ENCODE peak calls at places on chromosomes 6 and 20, in ten cellular contexts. G is GM13977; I is HFFc6; Q is adrenal gland; F is chondrocyte; C is CD8-positive, alpha-beta T cell; H is astrocyte of the spinal cord; Z is breast epithelium; V is AG04450; O is nephron progenitor cell. S is an unnamed sample.

GRCh38 chr20:58892932-58893224 is 40.4 kb downstream of the GNAS start:
- DNase-seq in F (no peak), G (peak), H (no peak), C (no peak), I (no peak), Z (no peak), Q (no peak), O (no peak), V (no peak), S (no peak)

GRCh38 chr6:84027340-84028183 is 6.0 kb upstream of the MRAP2 start:
- DNase-seq in G (no peak), F (no peak), C (no peak), Q (peak), V (no peak), Z (no peak), H (peak), I (peak), O (no peak), S (no peak)

GRCh38 chr6:134223761-134224445 is 94.0 kb downstream of the SGK1 start:
- DNase-seq in O (no peak), C (no peak), G (no peak), V (no peak), Q (no peak), H (no peak), F (no peak), I (no peak), Z (no peak), S (no peak)

GRCh38 chr6:169323221-169323620 is 69.6 kb upstream of the THBS2 start:
- DNase-seq in G (no peak), V (no peak), C (no peak), I (no peak), F (no peak), H (no peak), Z (no peak), O (no peak), Q (no peak), S (no peak)

GRCh38 chr6:158010591-158011477 is 29.2 kb downstream of the SYNJ2 start:
- DNase-seq in Z (peak), G (no peak), Q (no peak), F (peak), I (no peak), H (no peak), C (no peak), V (no peak), O (no peak), S (no peak)

GRCh38 chr20:57498425-57499400 is 26.2 kb downstream of the CTCFL start:
- DNase-seq in C (no peak), O (peak), H (peak), Q (no peak), V (no peak), I (peak), F (no peak), G (no peak), Z (no peak), S (no peak)

GRCh38 chr20:6122873-6123649 is at the start of gene FERMT1:
- DNase-seq in Q (peak), V (no peak), H (peak), C (no peak), I (peak), F (no peak), Z (peak), G (peak), O (peak), S (peak)

GRCh38 chr20:24658920-24659660 is 189.7 kb downstream of the SYNDIG1 start:
- DNase-seq in Q (no peak), Z (no peak), V (no peak), H (no peak), F (peak), G (no peak), O (no peak), I (no peak), C (no peak), S (no peak)

GRCh38 chr20:8932192-8933150 is 136.4 kb upstream of the PLCB4 start:
- DNase-seq in C (no peak), F (no peak), G (no peak), Z (no peak), H (peak), Q (no peak), V (no peak), I (peak), O (no peak), S (no peak)

GRCh38 chr6:33761922-33762629 is 15.4 kb upstream of the IP6K3 start:
- DNase-seq in Q (peak), V (no peak), C (no peak), G (peak), I (peak), F (no peak), H (no peak), O (peak), Z (peak), S (peak)

GRCh38 chr6:133646021-133646682 is 242.8 kb upstream of the TCF21 start:
- DNase-seq in G (no peak), Q (no peak), I (peak), F (no peak), H (peak), V (no peak), Z (no peak), O (no peak), C (no peak), S (no peak)

GRCh38 chr6:33080127-33081089 is 4.6 kb downstream of the HLA-DPB1 start:
- DNase-seq in F (no peak), I (peak), Z (no peak), Q (peak), G (no peak), C (no peak), O (peak), V (no peak), H (peak), S (peak)

GRCh38 chr6:7730852-7731251 is 5.0 kb downstream of the BMP6 start:
- DNase-seq in Q (no peak), V (peak), Z (no peak), C (no peak), G (no peak), F (no peak), O (no peak), H (peak), I (peak), S (no peak)

GRCh38 chr20:57435498-57436222 is 44.5 kb downstream of the RBM38 start:
- DNase-seq in O (no peak), C (peak), G (no peak), H (peak), I (no peak), F (no peak), Q (peak), V (no peak), Z (peak), S (no peak)

GRCh38 chr6:151783692-151784091 is 23.8 kb upstream of the ESR1 start:
- DNase-seq in I (no peak), G (no peak), Q (no peak), C (no peak), O (no peak), F (no peak), Z (no peak), V (no peak), H (no peak), S (no peak)

GRCh38 chr6:146297815-146298214 is 245.8 kb upstream of the RAB32 start:
- DNase-seq in V (no peak), I (no peak), F (no peak), Z (no peak), H (no peak), Q (no peak), C (no peak), O (no peak), G (no peak), S (no peak)

GRCh38 chr6:72811971-72812421 is 190.1 kb downstream of the KCNQ5 start:
- DNase-seq in V (no peak), I (peak), C (no peak), Q (no peak), H (peak), G (no peak), Z (no peak), O (no peak), F (no peak), S (no peak)

GRCh38 chr20:57708694-57709673 is 831 bp downstream of the PMEPA1 start:
- DNase-seq in H (no peak), C (no peak), O (peak), G (no peak), I (no peak), F (no peak), V (no peak), Q (peak), Z (no peak), S (no peak)

GRCh38 chr6:121033091-121033490 is 301.2 kb downstream of the TBC1D32 start:
- DNase-seq in C (no peak), Q (no peak), I (no peak), V (no peak), G (no peak), H (no peak), Z (no peak), F (no peak), O (no peak), S (no peak)

GRCh38 chr20:48706710-48707339 is 121.0 kb downstream of the PREX1 start:
- DNase-seq in F (peak), H (no peak), Z (no peak), I (no peak), O (no peak), Q (no peak), G (no peak), C (no peak), V (no peak), S (no peak)

GRCh38 chr20:16095241-16095640 is 478.0 kb downstream of the KIF16B start:
- DNase-seq in I (no peak), Q (no peak), G (no peak), V (no peak), C (no peak), O (no peak), Z (no peak), F (no peak), H (no peak), S (no peak)

GRCh38 chr6:151082079-151082478 is 157.7 kb upstream of the AKAP12 start:
- DNase-seq in V (no peak), Q (no peak), Z (no peak), C (no peak), G (no peak), I (no peak), H (no peak), O (no peak), F (no peak), S (no peak)

GRCh38 chr20:11337361-11338130 is 580.1 kb upstream of the BTBD3 start:
- DNase-seq in F (no peak), O (no peak), Q (no peak), G (no peak), H (peak), I (no peak), V (no peak), Z (no peak), C (no peak), S (no peak)

GRCh38 chr6:147695819-147696218 is 187.3 kb downstream of the SAMD5 start:
- DNase-seq in V (no peak), O (no peak), H (no peak), F (no peak), Q (no peak), I (no peak), G (no peak), C (no peak), Z (no peak), S (no peak)

GRCh38 chr6:79421707-79422484 is 115.3 kb downstream of the LCA5 start:
- DNase-seq in C (no peak), G (no peak), F (no peak), O (no peak), V (peak), Q (peak), H (peak), I (peak), Z (no peak), S (no peak)

GRCh38 chr20:13690948-13691347 is 52.2 kb upstream of the TASP1 start:
- DNase-seq in H (no peak), Q (no peak), O (no peak), F (no peak), V (no peak), Z (no peak), C (no peak), I (no peak), G (no peak), S (no peak)

GRCh38 chr6:136980070-136980469 is 58.0 kb downstream of the SLC35D3 start:
- DNase-seq in O (no peak), G (no peak), F (no peak), Q (no peak), H (no peak), I (no peak), Z (no peak), V (no peak), C (no peak), S (no peak)

GRCh38 chr20:18780731-18781130 is 32.9 kb upstream of the SCP2D1 start:
- DNase-seq in C (no peak), I (no peak), V (no peak), H (no peak), F (no peak), Q (no peak), G (no peak), Z (no peak), O (no peak), S (no peak)

GRCh38 chr20:3237958-3238615 is 903 bp downstream of the SLC4A11 start:
- DNase-seq in Z (no peak), F (no peak), O (peak), C (no peak), V (no peak), H (no peak), Q (no peak), I (no peak), G (no peak), S (no peak)

GRCh38 chr6:89638320-89639195 is at the start of gene LYRM2:
- DNase-seq in V (peak), F (peak), C (peak), I (peak), O (peak), H (peak), G (peak), Z (peak), Q (peak), S (peak)

GRCh38 chr6:166046232-166046631 is 121.4 kb downstream of the TBXT start:
- DNase-seq in Z (no peak), F (no peak), C (no peak), H (peak), O (no peak), V (peak), Q (no peak), I (peak), G (no peak), S (no peak)

GRCh38 chr20:63433756-63434531 is 38.5 kb downstream of the KCNQ2 start:
- DNase-seq in Z (no peak), V (no peak), I (no peak), C (no peak), H (no peak), F (no peak), O (no peak), G (no peak), Q (no peak), S (no peak)

GRCh38 chr20:12098411-12098810 is 180.7 kb downstream of the BTBD3 start:
- DNase-seq in V (no peak), G (no peak), Z (no peak), H (no peak), Q (no peak), F (no peak), C (no peak), I (no peak), O (no peak), S (no peak)

GRCh38 chr6:30884521-30885480 is 482 bp downstream of the DDR1 start:
- DNase-seq in Q (peak), V (no peak), G (peak), Z (peak), C (no peak), F (no peak), I (peak), H (peak), O (peak), S (peak)
- TF ChIP-seq CTCF in Q (no peak), V (no peak), G (no peak), Z (no peak), C (no peak), F (peak), I (no peak), H (peak), O (no peak), S (no peak)

GRCh38 chr6:155287762-155288161 is 23.9 kb downstream of the CLDN20 start:
- DNase-seq in F (no peak), G (no peak), O (no peak), Q (no peak), H (no peak), V (no peak), I (no peak), Z (no peak), C (no peak), S (no peak)
- TF ChIP-seq CTCF in F (no peak), G (no peak), O (no peak), Q (no peak), H (no peak), V (no peak), I (no peak), Z (no peak), C (no peak), S (no peak)

GRCh38 chr6:149268768-149269167 is 48.7 kb upstream of the TAB2 start:
- DNase-seq in I (no peak), F (no peak), V (no peak), C (no peak), G (no peak), O (no peak), Q (no peak), Z (no peak), H (peak), S (no peak)

GRCh38 chr6:149275621-149276020 is 41.9 kb upstream of the TAB2 start:
- DNase-seq in O (no peak), Z (no peak), F (no peak), Q (no peak), H (no peak), V (no peak), G (no peak), C (no peak), I (no peak), S (no peak)

GRCh38 chr6:149277621-149278020 is 39.9 kb upstream of the TAB2 start:
- DNase-seq in C (no peak), H (no peak), V (no peak), Q (no peak), O (no peak), Z (no peak), I (no peak), F (no peak), G (no peak), S (no peak)

GRCh38 chr6:149271348-149272340 is 45.9 kb upstream of the TAB2 start:
- DNase-seq in F (no peak), V (no peak), I (no peak), Q (peak), O (no peak), G (peak), H (peak), Z (no peak), C (peak), S (peak)

GRCh38 chr6:149273318-149273717 is 44.2 kb upstream of the TAB2 start:
- DNase-seq in Z (no peak), V (no peak), Q (peak), F (no peak), O (no peak), G (no peak), I (no peak), H (no peak), C (no peak), S (no peak)
- TF ChIP-seq CTCF in Z (no peak), V (no peak), Q (no peak), F (no peak), O (no peak), G (no peak), I (no peak), H (no peak), C (no peak), S (no peak)

GRCh38 chr6:20404641-20405032 is 3.0 kb downstream of the E2F3 start:
- DNase-seq in C (peak), O (peak), Z (no peak), G (peak), F (no peak), Q (peak), V (no peak), H (peak), I (peak), S (peak)
- TF ChIP-seq CTCF in C (peak), O (peak), Z (no peak), G (peak), F (peak), Q (peak), V (peak), H (peak), I (peak), S (peak)

GRCh38 chr6:10030942-10031537 is 383.8 kb downstream of the TFAP2A start:
- DNase-seq in H (no peak), C (no peak), O (peak), Q (no peak), F (no peak), V (no peak), G (peak), Z (no peak), I (peak), S (peak)
- TF ChIP-seq CTCF in H (no peak), C (no peak), O (peak), Q (peak), F (peak), V (peak), G (peak), Z (peak), I (peak), S (peak)

GRCh38 chr6:16762547-16763477 is 1.6 kb upstream of the ATXN1 start:
- DNase-seq in O (peak), G (peak), V (no peak), C (peak), I (peak), F (no peak), H (peak), Z (peak), Q (peak), S (peak)

GRCh38 chr6:16766043-16766521 is 4.8 kb upstream of the ATXN1 start:
- DNase-seq in I (peak), G (peak), O (no peak), V (no peak), H (peak), C (no peak), F (no peak), Q (no peak), Z (no peak), S (no peak)

GRCh38 chr6:16765235-16765634 is 4.0 kb upstream of the ATXN1 start:
- DNase-seq in O (no peak), F (no peak), Q (no peak), H (no peak), V (no peak), Z (no peak), I (no peak), C (no peak), G (no peak), S (no peak)

GRCh38 chr6:16762265-16762546 is 946 bp upstream of the ATXN1 start:
- DNase-seq in F (no peak), C (no peak), Q (no peak), V (no peak), Z (no peak), G (peak), O (no peak), H (peak), I (peak), S (peak)

GRCh38 chr6:16764188-16764950 is 3.1 kb upstream of the ATXN1 start:
- DNase-seq in F (no peak), V (no peak), H (peak), G (peak), I (peak), Z (no peak), C (no peak), O (no peak), Q (no peak), S (no peak)
- TF ChIP-seq CTCF in F (peak), V (peak), H (peak), G (peak), I (peak), Z (peak), C (peak), O (peak), Q (peak), S (peak)

DNA sequence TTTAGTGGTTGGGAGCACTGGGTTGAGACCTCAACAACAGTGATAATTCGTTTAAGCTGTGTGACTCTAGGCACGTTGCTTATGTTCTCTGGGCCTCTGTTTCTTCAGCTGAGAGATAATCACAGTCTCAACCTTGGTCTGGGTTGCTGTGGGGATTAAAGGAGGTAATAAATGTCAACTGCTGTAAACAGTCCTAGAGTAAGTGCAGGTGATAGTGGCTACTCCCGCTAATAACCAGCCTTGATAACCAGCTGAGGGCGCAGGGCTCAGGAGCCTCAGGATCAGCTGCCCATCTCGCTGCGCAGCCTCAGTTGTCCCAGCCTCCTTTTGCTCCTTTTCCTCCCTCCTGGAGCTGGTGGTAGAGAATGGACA is 58.0 kb downstream of the JARID2 start:
- DNase-seq in G (no peak), H (no peak), Q (no peak), F (no peak), Z (no peak), C (no peak), I (no peak), V (no peak), O (no peak), S (no peak)
- TF ChIP-seq CTCF in G (no peak), H (no peak), Q (no peak), F (no peak), Z (no peak), C (no peak), I (no peak), V (no peak), O (no peak), S (no peak)

GRCh38 chr6:55941713-55942112 is 66.3 kb upstream of the BMP5 start:
- DNase-seq in Z (no peak), G (no peak), O (no peak), I (no peak), H (peak), C (no peak), V (no peak), F (no peak), Q (no peak), S (no peak)
- TF ChIP-seq CTCF in Z (no peak), G (no peak), O (no peak), I (peak), H (peak), C (no peak), V (peak), F (peak), Q (no peak), S (no peak)